ENCODE peak calls at places on chromosomes 5 and 9, in four cellular contexts. H is K562, J is H1, B is GM12878. K is an unnamed sample.

GRCh38 chr5:93611900-93612898 is 29.2 kb downstream of the NR2F1 start:
- DNase-seq in H (peak), J (peak), B (no peak), K (no peak)

GRCh38 chr5:15785636-15786035 is 285.7 kb downstream of the FBXL7 start:
- DNase-seq in H (no peak), J (no peak), B (no peak), K (no peak)

GRCh38 chr5:763397-763796 is 21.1 kb downstream of the ZDHHC11B start:
- DNase-seq in H (no peak), J (no peak), B (no peak), K (no peak)

GRCh38 chr5:61575103-61575502 is 243.0 kb downstream of the ZSWIM6 start:
- DNase-seq in H (peak), J (no peak), B (no peak), K (no peak)

GRCh38 chr9:81620009-81620405 is 69.3 kb downstream of the TLE1 start:
- DNase-seq in H (no peak), J (no peak), B (no peak), K (no peak)

GRCh38 chr9:132717326-132717945 is 47.2 kb downstream of the GTF3C4 start:
- DNase-seq in H (no peak), J (no peak), B (no peak), K (no peak)

GRCh38 chr5:52746539-52746938 is 41.2 kb upstream of the ITGA1 start:
- DNase-seq in H (no peak), J (no peak), B (no peak), K (no peak)

GRCh38 chr5:178334856-178335255 is 102.3 kb upstream of the PHYKPL start:
- DNase-seq in H (no peak), J (no peak), B (no peak), K (no peak)

GRCh38 chr5:102554728-102555127 is 55.9 kb upstream of the SLCO6A1 start:
- DNase-seq in H (no peak), J (no peak), B (no peak), K (peak)

GRCh38 chr5:125717209-125717608 is 706.0 kb upstream of the GRAMD2B start:
- DNase-seq in H (no peak), J (no peak), B (no peak), K (peak)

GRCh38 chr9:137070906-137071275 is 534 bp upstream of the SAPCD2 start:
- DNase-seq in H (no peak), J (peak), B (no peak), K (peak)

GRCh38 chr5:991472-992267 is 16.9 kb upstream of the NKD2 start:
- DNase-seq in H (no peak), J (no peak), B (no peak), K (no peak)

GRCh38 chr5:154421868-154422267 is 23.9 kb upstream of the SAP30L start:
- DNase-seq in H (peak), J (no peak), B (no peak), K (peak)

GRCh38 chr9:68522126-68522525 is 18.6 kb downstream of the TMEM252 start:
- DNase-seq in H (no peak), J (no peak), B (no peak), K (no peak)

GRCh38 chr9:121609845-121610637 is 41.4 kb upstream of the DAB2IP start:
- DNase-seq in H (no peak), J (no peak), B (no peak), K (peak)

GRCh38 chr5:93371893-93372292 is 209.1 kb downstream of the NR2F1-AS1 start:
- DNase-seq in H (no peak), J (no peak), B (no peak), K (no peak)

GRCh38 chr9:126937444-126937843 is 22.9 kb downstream of the RALGPS1 start:
- DNase-seq in H (no peak), J (no peak), B (no peak), K (no peak)

GRCh38 chr5:36227046-36227445 is 14.7 kb downstream of the NADK2 start:
- DNase-seq in H (no peak), J (no peak), B (no peak), K (no peak)

GRCh38 chr9:137163101-137163661 is 6.7 kb downstream of the LRRC26 start:
- DNase-seq in H (peak), J (peak), B (no peak), K (no peak)

GRCh38 chr9:101727621-101728524 is 10.6 kb downstream of the GRIN3A start:
- DNase-seq in H (peak), J (no peak), B (no peak), K (peak)

GRCh38 chr5:135126688-135127603 is 92.9 kb upstream of the PITX1 start:
- DNase-seq in H (no peak), J (no peak), B (no peak), K (no peak)

GRCh38 chr5:102722930-102723329 is 32.2 kb upstream of the PAM start:
- DNase-seq in H (no peak), J (no peak), B (no peak), K (no peak)

GRCh38 chr9:89278997-89279739 is 31.8 kb upstream of the CKS2 start:
- DNase-seq in H (no peak), J (no peak), B (no peak), K (peak)

GRCh38 chr9:110179734-110180133 is 28.2 kb downstream of the C9orf152 start:
- DNase-seq in H (no peak), J (no peak), B (no peak), K (no peak)

GRCh38 chr9:6014668-6015270 is 655 bp downstream of the RANBP6 start:
- DNase-seq in H (peak), J (no peak), B (no peak), K (peak)

GRCh38 chr5:58582411-58583393 is at the start of gene RAB3C:
- DNase-seq in H (peak), J (peak), B (peak), K (peak)

GRCh38 chr9:128093016-128093415 is 25.0 kb downstream of the SLC25A25 start:
- DNase-seq in H (no peak), J (no peak), B (no peak), K (no peak)

GRCh38 chr9:128092199-128092977 is 24.4 kb downstream of the SLC25A25 start:
- DNase-seq in H (no peak), J (no peak), B (no peak), K (no peak)

GRCh38 chr9:128094950-128095544 is 27.0 kb downstream of the SLC25A25 start:
- DNase-seq in H (no peak), J (no peak), B (no peak), K (no peak)

GRCh38 chr9:128096614-128097013 is 28.6 kb downstream of the SLC25A25 start:
- DNase-seq in H (peak), J (no peak), B (no peak), K (no peak)

GRCh38 chr9:128094166-128094949 is 26.3 kb downstream of the SLC25A25 start:
- DNase-seq in H (peak), J (no peak), B (no peak), K (no peak)
- TF ChIP-seq JUND in H (peak), J (no peak), B (no peak), K (no peak)

GRCh38 chr9:15103321-15103720 is 193.1 kb upstream of the FREM1 start:
- DNase-seq in H (no peak), J (no peak), B (no peak), K (no peak)

GRCh38 chr9:15101046-15101445 is 190.8 kb upstream of the FREM1 start:
- DNase-seq in H (no peak), J (no peak), B (no peak), K (no peak)

GRCh38 chr9:15104826-15105420 is 194.7 kb upstream of the FREM1 start:
- DNase-seq in H (peak), J (peak), B (no peak), K (peak)
- TF ChIP-seq USF2 in H (no peak), J (no peak), B (no peak), K (no peak)

GRCh38 chr9:98772364-98773155 is 23.8 kb downstream of the ANKS6 start:
- DNase-seq in H (no peak), J (peak), B (no peak), K (no peak)

GRCh38 chr9:98777618-98778017 is 18.7 kb downstream of the ANKS6 start:
- DNase-seq in H (no peak), J (no peak), B (no peak), K (no peak)

GRCh38 chr9:98773721-98774120 is 22.6 kb downstream of the ANKS6 start:
- DNase-seq in H (no peak), J (no peak), B (no peak), K (no peak)

GRCh38 chr9:98775831-98776441 is 20.4 kb downstream of the ANKS6 start:
- DNase-seq in H (peak), J (peak), B (no peak), K (peak)

GRCh38 chr9:98774746-98775145 is 21.6 kb downstream of the ANKS6 start:
- DNase-seq in H (peak), J (peak), B (no peak), K (no peak)
- TF ChIP-seq KDM1A in H (no peak), J (no peak), B (no peak), K (no peak)

DNA sequence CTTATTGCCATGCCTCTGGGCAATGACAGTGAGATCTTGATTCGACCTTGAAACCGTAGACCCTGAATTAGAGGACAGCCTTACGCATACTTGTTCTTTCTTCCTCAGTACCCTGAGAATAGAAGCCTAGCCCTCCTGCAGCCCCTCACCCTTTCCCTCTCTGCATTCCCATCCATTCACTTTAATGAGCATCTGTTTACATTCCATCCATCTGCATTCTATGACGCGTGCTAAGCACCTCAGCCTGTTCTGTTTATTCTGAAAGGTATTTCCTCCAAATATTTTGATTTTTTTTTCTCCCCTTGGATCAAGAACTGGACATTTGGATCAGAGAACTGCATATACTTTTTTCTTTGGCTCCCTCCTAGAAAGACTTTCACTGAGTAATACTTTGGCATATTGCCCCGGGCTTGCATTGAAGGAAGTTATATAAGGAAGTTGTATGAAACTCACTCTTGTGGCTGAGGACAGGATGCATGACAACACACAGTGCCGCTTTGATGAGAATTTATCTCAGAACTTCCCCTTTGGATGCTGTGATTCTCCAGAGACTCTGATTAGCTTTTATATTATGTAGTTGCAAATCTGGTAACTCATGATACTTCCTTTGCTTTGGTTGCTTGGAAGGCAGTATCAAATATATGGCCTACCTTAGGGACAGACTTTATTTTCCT is 15.7 kb downstream of the TMEM8B start:
- DNase-seq in H (no peak), J (no peak), B (peak), K (no peak)
- TF ChIP-seq JUND in H (no peak), J (no peak), B (no peak), K (no peak)

GRCh38 chr5:65867509-65868195 is 58.7 kb upstream of the ERBIN start:
- DNase-seq in H (no peak), J (no peak), B (no peak), K (peak)
- TF ChIP-seq USF2 in H (no peak), J (no peak), B (no peak), K (no peak)

K was measured in HepG2.